ENCODE peak calls at places on chromosome 1, in six cellular contexts. K is CD4-positive, alpha-beta memory T cell; W is mucosa of descending colon; E is heart left ventricle; R is lung; A is CD8-positive, alpha-beta T cell. T is an unnamed sample.

GRCh38 chr1:24418898-24419628 is 3.5 kb downstream of the NIPAL3 start:
- DNase-seq in K (no peak), W (peak), E (no peak), R (peak), A (peak), T (no peak)

GRCh38 chr1:159851386-159851785 is 11.1 kb downstream of the VSIG8 start:
- DNase-seq in K (no peak), W (no peak), E (no peak), R (no peak), A (no peak), T (no peak)

GRCh38 chr1:214044438-214045214 is 56.9 kb downstream of the PROX1 start:
- DNase-seq in K (no peak), W (no peak), E (no peak), R (no peak), A (no peak), T (no peak)

GRCh38 chr1:36691374-36691773 is 208.7 kb upstream of the CSF3R start:
- DNase-seq in K (no peak), W (no peak), E (no peak), R (no peak), A (no peak), T (no peak)

GRCh38 chr1:29679828-29680558 is 443.7 kb downstream of the PTPRU start:
- DNase-seq in K (no peak), W (no peak), E (no peak), R (peak), A (no peak), T (no peak)

GRCh38 chr1:89310505-89310904 is 37.8 kb upstream of the GBP5 start:
- DNase-seq in K (no peak), W (no peak), E (no peak), R (no peak), A (no peak), T (no peak)

GRCh38 chr1:31705080-31705866 is 1.5 kb upstream of the COL16A1 start:
- DNase-seq in K (peak), W (peak), E (peak), R (peak), A (peak), T (no peak)

GRCh38 chr1:11944358-11944981 is 10.0 kb downstream of the PLOD1 start:
- DNase-seq in K (no peak), W (no peak), E (no peak), R (no peak), A (no peak), T (no peak)

GRCh38 chr1:75134939-75135828 is 996 bp downstream of the LHX8 start:
- DNase-seq in K (no peak), W (no peak), E (no peak), R (no peak), A (no peak), T (no peak)

GRCh38 chr1:114530224-114530623 is 19.2 kb upstream of the TRIM33 start:
- DNase-seq in K (no peak), W (no peak), E (no peak), R (no peak), A (no peak), T (no peak)

GRCh38 chr1:178065250-178065649 is 28.7 kb upstream of the RASAL2 start:
- DNase-seq in K (no peak), W (no peak), E (no peak), R (no peak), A (no peak), T (no peak)

DNA sequence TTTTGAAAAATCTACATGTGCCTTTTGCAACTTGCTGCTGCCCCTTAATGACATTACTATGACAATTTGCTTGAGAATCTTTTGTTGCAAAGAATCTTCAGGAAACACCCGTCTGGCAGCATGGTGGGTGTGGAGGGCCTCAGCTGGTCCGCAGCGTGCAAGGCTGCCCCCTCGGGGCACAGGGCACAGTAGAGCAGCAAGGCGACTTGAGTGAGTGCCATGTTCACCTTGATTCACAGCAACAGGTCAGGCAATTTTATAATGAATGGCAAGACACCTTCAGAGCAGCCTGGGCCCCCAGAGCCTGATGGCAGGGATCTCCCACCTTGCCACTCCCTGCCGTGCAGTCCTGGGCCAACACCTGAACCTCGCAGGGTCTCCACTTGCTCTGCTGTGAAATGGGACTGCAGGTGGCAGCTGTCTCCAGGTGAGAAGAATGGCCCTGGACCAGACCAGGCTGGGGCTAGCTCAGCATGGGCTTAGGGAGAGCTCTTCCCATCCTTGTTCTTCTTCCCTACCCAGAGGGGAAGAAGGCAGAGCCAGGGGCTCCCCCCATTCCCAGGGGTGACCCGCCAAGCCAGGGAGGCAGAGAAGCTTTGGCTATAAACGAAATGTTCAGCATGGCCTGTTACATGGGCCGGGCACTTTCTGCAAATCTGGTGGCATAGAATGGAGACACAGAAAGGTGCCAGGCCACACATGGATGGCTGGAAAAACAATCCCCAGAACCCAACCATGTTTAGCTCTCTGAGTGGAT is 34.5 kb upstream of the ACTRT2 start:
- DNase-seq in K (no peak), W (no peak), E (no peak), R (no peak), A (no peak), T (no peak)
- H3K4me3 ChIP-seq in K (no peak), W (no peak), E (no peak), R (no peak), A (no peak), T (no peak)

DNA sequence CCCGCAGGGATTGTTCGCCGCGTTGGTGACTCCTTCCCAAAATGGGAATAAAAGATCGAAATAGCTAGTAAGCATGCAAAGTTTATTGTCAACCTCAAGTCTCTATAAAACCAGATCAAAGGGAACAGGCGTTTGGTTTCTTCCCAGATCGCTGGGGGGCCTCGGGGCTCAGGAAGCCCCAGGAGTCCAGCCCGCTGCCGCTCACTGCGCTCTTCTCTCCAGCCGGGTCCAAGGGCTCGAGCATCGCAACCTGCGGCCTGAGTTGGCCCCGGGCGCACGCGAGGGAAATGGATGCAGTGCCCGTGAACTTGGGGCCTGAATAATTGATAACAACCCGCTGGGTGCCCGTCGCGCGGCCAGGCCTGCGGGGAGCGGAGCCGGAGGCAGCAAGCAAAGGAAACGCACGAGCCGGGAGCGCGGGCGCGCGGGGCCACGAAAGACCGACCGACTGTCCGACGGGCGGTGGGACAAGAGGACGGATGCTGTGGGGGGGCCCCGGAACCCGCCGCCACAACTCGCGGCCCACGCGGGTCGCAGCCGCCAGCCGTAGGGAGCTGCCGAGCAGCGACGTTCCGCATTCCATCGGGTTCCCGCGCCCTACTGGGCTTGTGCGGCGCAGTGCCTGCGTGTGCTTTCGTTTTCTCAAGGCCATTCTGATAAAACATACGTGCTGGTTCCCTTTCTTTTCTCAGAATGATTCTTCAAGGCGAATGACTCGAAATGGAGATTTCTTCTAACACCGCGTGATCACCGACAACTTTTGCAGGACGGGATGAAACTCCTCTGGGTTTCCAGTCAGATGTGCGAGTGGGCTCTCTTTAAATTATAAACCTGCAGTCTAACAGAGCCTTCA is 14.0 kb upstream of the ALX3 start:
- DNase-seq in K (no peak), W (peak), E (peak), R (peak), A (peak), T (peak)
- H3K4me3 ChIP-seq in K (peak), W (peak), E (peak), R (peak), A (peak), T (peak)

GRCh38 chr1:85689788-85690404 is 18.3 kb downstream of the ZNHIT6 start:
- DNase-seq in K (no peak), W (no peak), E (no peak), R (no peak), A (no peak), T (no peak)
- H3K4me3 ChIP-seq in K (no peak), W (no peak), E (no peak), R (no peak), A (no peak), T (no peak)

GRCh38 chr1:61781151-61781550 is 38.9 kb downstream of the PATJ start:
- DNase-seq in K (no peak), W (no peak), E (no peak), R (no peak), A (no peak), T (no peak)

GRCh38 chr1:61779231-61779630 is 37.0 kb downstream of the PATJ start:
- DNase-seq in K (no peak), W (no peak), E (no peak), R (no peak), A (no peak), T (no peak)

GRCh38 chr1:61782771-61783170 is 40.5 kb downstream of the PATJ start:
- DNase-seq in K (peak), W (peak), E (no peak), R (no peak), A (peak), T (no peak)
- H3K4me3 ChIP-seq in K (no peak), W (no peak), E (no peak), R (no peak), A (peak), T (no peak)

GRCh38 chr1:34452451-34452850 is 275.7 kb downstream of the C1orf94 start:
- DNase-seq in K (no peak), W (no peak), E (no peak), R (no peak), A (no peak), T (no peak)
- H3K4me3 ChIP-seq in K (no peak), W (no peak), E (no peak), R (no peak), A (no peak), T (no peak)

GRCh38 chr1:231724876-231725647 is 98.5 kb downstream of the DISC1 start:
- DNase-seq in K (no peak), W (peak), E (no peak), R (peak), A (no peak), T (peak)
- H3K4me3 ChIP-seq in K (no peak), W (no peak), E (no peak), R (no peak), A (no peak), T (no peak)

DNA sequence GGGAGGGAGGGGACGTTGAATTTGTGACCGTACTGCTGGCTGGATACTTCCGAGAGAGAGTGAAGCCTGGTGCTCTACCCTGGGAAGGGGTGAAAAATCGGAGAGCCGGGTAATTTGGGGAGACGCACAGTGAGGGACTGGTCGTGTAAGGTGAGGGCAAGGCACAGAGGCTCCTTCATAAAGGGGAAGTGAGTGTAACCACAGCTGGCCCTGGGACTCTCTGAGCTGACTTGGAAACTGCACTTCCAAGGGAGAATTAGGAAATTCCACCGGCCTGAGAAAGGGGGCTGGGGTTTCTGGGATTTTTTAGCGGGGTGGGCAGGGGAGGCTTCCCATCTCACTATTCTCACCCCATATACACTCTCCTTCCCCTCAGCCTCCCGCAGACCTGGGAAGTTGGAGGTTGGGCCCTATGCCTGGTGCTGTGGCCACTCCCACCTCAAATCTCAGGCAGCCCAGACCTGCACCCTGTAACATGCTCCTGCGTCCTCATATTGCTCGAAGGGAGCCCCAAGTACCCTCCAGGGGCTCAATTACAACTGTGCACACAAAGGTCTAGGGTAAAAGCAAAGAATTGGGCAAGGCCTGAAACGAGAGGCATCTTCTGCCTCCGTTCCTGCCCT is 88.2 kb upstream of the IPO9 start:
- DNase-seq in K (no peak), W (peak), E (no peak), R (no peak), A (no peak), T (no peak)
- H3K4me3 ChIP-seq in K (peak), W (peak), E (peak), R (no peak), A (peak), T (peak)

GRCh38 chr1:110348050-110348449 is 8.9 kb downstream of the RBM15 start:
- DNase-seq in K (no peak), W (no peak), E (no peak), R (no peak), A (no peak), T (no peak)

GRCh38 chr1:110348771-110349170 is 9.6 kb downstream of the RBM15 start:
- DNase-seq in K (no peak), W (no peak), E (no peak), R (no peak), A (no peak), T (no peak)

GRCh38 chr1:110346690-110347089 is 7.5 kb downstream of the RBM15 start:
- DNase-seq in K (no peak), W (no peak), E (no peak), R (no peak), A (no peak), T (no peak)

GRCh38 chr1:110345480-110345879 is 6.3 kb downstream of the RBM15 start:
- DNase-seq in K (no peak), W (no peak), E (no peak), R (no peak), A (no peak), T (no peak)

GRCh38 chr1:110347182-110347893 is 8.2 kb downstream of the RBM15 start:
- DNase-seq in K (no peak), W (no peak), E (no peak), R (no peak), A (no peak), T (no peak)
- H3K4me3 ChIP-seq in K (no peak), W (no peak), E (no peak), R (no peak), A (no peak), T (no peak)

DNA sequence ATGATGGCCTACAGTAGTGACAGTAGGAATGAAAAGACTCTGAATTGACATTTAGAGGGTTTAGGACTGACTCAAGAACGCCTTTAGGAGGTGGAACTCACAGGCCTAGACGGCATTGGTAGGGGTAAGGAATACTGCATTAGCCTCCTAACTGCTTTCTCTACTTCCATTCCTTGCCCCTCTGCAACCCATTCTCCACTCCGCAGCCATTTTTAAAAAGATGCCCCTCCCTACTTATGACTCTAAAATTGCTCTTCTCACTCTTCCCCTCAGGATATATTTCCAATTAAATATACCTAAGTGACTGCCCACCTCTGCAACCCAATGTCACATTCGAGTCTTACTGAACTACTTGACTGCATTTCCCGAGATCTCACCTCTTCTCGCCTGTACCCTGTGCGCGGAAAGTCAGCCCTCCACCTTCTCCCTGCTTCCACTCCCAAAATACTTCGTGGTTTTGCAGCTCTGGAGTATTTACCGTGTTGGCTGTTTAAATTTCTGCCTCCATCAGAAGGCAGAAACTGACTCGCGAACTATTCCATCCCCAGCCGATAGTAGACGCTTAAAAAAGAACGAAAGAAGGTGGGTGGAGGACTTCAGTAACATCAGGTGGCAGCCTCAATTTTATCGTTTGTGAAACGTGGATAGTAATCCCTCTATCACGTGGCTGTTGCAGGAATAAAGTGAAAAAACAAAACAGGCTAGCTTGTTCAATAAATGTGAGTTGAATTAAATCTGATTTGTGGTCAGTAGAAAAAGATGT is 1.1 kb upstream of the YBX1 start:
- DNase-seq in K (peak), W (peak), E (no peak), R (no peak), A (peak), T (no peak)
- H3K4me3 ChIP-seq in K (peak), W (peak), E (peak), R (peak), A (peak), T (peak)